ENCODE peak calls at places on chromosomes 7 and 10, in five cellular contexts. A, I, F, V and B are unnamed samples.

GRCh38 chr7:152511736-152512135 is 75.9 kb upstream of the KMT2C start:
- DNase-seq in A (no peak), I (no peak), F (no peak), V (no peak), B (no peak)

GRCh38 chr7:105198223-105198622 is 184.2 kb downstream of the KMT2E start:
- DNase-seq in A (no peak), I (no peak), F (no peak), V (peak; percentile 75), B (no peak)

GRCh38 chr7:132575336-132575986 is 809 bp downstream of the PLXNA4 start:
- DNase-seq in A (no peak), I (no peak), F (no peak), V (no peak), B (peak; percentile 11)

GRCh38 chr7:30157217-30157616 is 22.4 kb downstream of the MTURN start:
- DNase-seq in A (peak; percentile 52), I (no peak), F (no peak), V (no peak), B (no peak)

GRCh38 chr10:48476279-48476982 is 128.4 kb downstream of the ARHGAP22 start:
- DNase-seq in A (peak; percentile 31), I (no peak), F (no peak), V (no peak), B (no peak)

GRCh38 chr7:37726022-37726421 is 42.5 kb downstream of the GPR141 start:
- DNase-seq in A (no peak), I (no peak), F (no peak), V (no peak), B (no peak)

GRCh38 chr10:124214610-124215009 is 121.2 kb upstream of the CHST15 start:
- DNase-seq in A (no peak), I (no peak), F (no peak), V (no peak), B (no peak)

GRCh38 chr10:119428789-119429188 is 113.7 kb downstream of the RGS10 start:
- DNase-seq in A (no peak), I (no peak), F (no peak), V (no peak), B (no peak)

GRCh38 chr10:10213237-10213636 is 804.4 kb upstream of the CELF2 start:
- DNase-seq in A (no peak), I (no peak), F (no peak), V (no peak), B (no peak)

GRCh38 chr10:120782336-120782735 is 68.8 kb upstream of the WDR11 start:
- DNase-seq in A (no peak), I (no peak), F (no peak), V (no peak), B (no peak)

GRCh38 chr10:129963076-129963830 is 821 bp downstream of the EBF3 start:
- DNase-seq in A (peak; percentile 40), I (no peak), F (no peak), V (no peak), B (no peak)

GRCh38 chr10:110820321-110820814 is 51.4 kb upstream of the PDCD4 start:
- DNase-seq in A (no peak), I (no peak), F (no peak), V (no peak), B (peak; percentile 93)

GRCh38 chr10:51176976-51177690 is 102.8 kb downstream of the PRKG1 start:
- DNase-seq in A (no peak), I (no peak), F (no peak), V (peak; percentile 57), B (no peak)

GRCh38 chr10:42962120-42962901 is 114.6 kb upstream of the RET start:
- DNase-seq in A (peak; percentile 27), I (no peak), F (no peak), V (no peak), B (no peak)

GRCh38 chr7:137626469-137627067 is 220.2 kb downstream of the DGKI start:
- DNase-seq in A (peak; percentile 57), I (no peak), F (no peak), V (no peak), B (no peak)

GRCh38 chr10:78977761-78978305 is 90.9 kb upstream of the ZMIZ1 start:
- DNase-seq in A (no peak), I (no peak), F (no peak), V (no peak), B (no peak)

GRCh38 chr7:35365523-35365922 is 111.6 kb upstream of the TBX20 start:
- DNase-seq in A (no peak), I (no peak), F (no peak), V (no peak), B (no peak)